ENCODE peak calls at places on chromosomes 6 and 20, in six cellular contexts. R is K562, F is tibial nerve, K is suprapubic skin, T is stomach, V is A549. B is an unnamed sample.
A peak's percentile ranks its signal among the peaks of the same experiment; 100 is the strongest.

GRCh38 chr6:152240983-152241766 is 396.0 kb downstream of the SYNE1 start:
- DNase-seq in K (no peak), F (no peak), V (no peak), T (no peak), R (no peak), B (no peak)

GRCh38 chr20:23776067-23776771 is 25.5 kb upstream of the CST1 start:
- DNase-seq in F (no peak), R (no peak), T (no peak), V (no peak), K (no peak), B (no peak)

GRCh38 chr6:63637865-63638445 is 2.4 kb downstream of the PHF3 start:
- DNase-seq in R (no peak), F (no peak), T (no peak), V (no peak), K (no peak), B (no peak)

GRCh38 chr6:35396991-35397390 is 54.6 kb downstream of the PPARD start:
- DNase-seq in V (no peak), F (no peak), K (no peak), T (peak; percentile 68), R (no peak), B (no peak)

GRCh38 chr6:83518946-83519489 is 6.7 kb downstream of the PRSS35 start:
- DNase-seq in V (no peak), T (no peak), F (no peak), R (no peak), K (no peak), B (no peak)

GRCh38 chr6:88629838-88630462 is 333.5 kb downstream of the RNGTT start:
- DNase-seq in F (no peak), V (no peak), R (no peak), T (no peak), K (no peak), B (no peak)

GRCh38 chr6:53671111-53671510 is 5.6 kb upstream of the KLHL31 start:
- DNase-seq in T (no peak), V (no peak), R (no peak), K (no peak), F (no peak), B (no peak)

GRCh38 chr6:165770430-165771082 is 107.5 kb upstream of the PDE10A start:
- DNase-seq in K (no peak), R (no peak), T (no peak), V (no peak), F (no peak), B (no peak)

GRCh38 chr6:165109011-165109410 is 200.4 kb downstream of the C6orf118 start:
- DNase-seq in R (no peak), K (no peak), V (no peak), T (no peak), F (no peak), B (no peak)

GRCh38 chr6:40353197-40353966 is 233.8 kb downstream of the LRFN2 start:
- DNase-seq in R (no peak), F (no peak), V (no peak), K (peak; percentile 33), T (no peak), B (no peak)

GRCh38 chr20:44609006-44609510 is 26.7 kb downstream of the PKIG start:
- DNase-seq in V (no peak), F (no peak), K (no peak), T (no peak), R (no peak), B (no peak)

GRCh38 chr20:24682496-24683090 is 213.2 kb downstream of the SYNDIG1 start:
- DNase-seq in V (no peak), R (no peak), K (peak; percentile 40), T (no peak), F (no peak), B (no peak)

GRCh38 chr6:106808758-106809157 is 165.8 kb downstream of the CD24 start:
- DNase-seq in K (no peak), R (no peak), F (no peak), T (no peak), V (no peak), B (no peak)

GRCh38 chr6:51542466-51542865 is 544.9 kb downstream of the PKHD1 start:
- DNase-seq in F (no peak), R (no peak), V (no peak), T (no peak), K (no peak), B (no peak)

GRCh38 chr20:8932192-8933150 is 136.4 kb upstream of the PLCB4 start:
- DNase-seq in K (no peak), R (no peak), F (no peak), V (peak; percentile 15), T (no peak), B (no peak)

GRCh38 chr6:167396659-167397490 is 72.0 kb downstream of the TTLL2 start:
- DNase-seq in K (no peak), F (no peak), R (no peak), T (no peak), V (no peak), B (no peak)
- TF ChIP-seq EP300 in K (no peak), F (no peak), R (no peak), T (no peak), V (no peak), B (no peak)

GRCh38 chr20:4261333-4262284 is 246.3 kb upstream of the RNF24 start:
- DNase-seq in V (no peak), T (no peak), R (no peak), F (no peak), K (no peak), B (no peak)
- TF ChIP-seq CTCF in V (no peak), T (no peak), R (no peak), F (no peak), K (no peak), B (no peak)

GRCh38 chr6:81773887-81774286 is 21.4 kb upstream of the TENT5A start:
- DNase-seq in R (no peak), V (no peak), K (no peak), T (no peak), F (no peak), B (no peak)

GRCh38 chr6:81774542-81774941 is 22.1 kb upstream of the TENT5A start:
- DNase-seq in V (no peak), F (no peak), T (no peak), K (no peak), R (no peak), B (no peak)

GRCh38 chr6:81769834-81770233 is 17.4 kb upstream of the TENT5A start:
- DNase-seq in V (no peak), R (no peak), T (no peak), K (no peak), F (no peak), B (no peak)

GRCh38 chr6:81770395-81770794 is 17.9 kb upstream of the TENT5A start:
- DNase-seq in T (no peak), F (no peak), R (no peak), K (no peak), V (no peak), B (no peak)

GRCh38 chr6:81772741-81773140 is 20.3 kb upstream of the TENT5A start:
- DNase-seq in K (no peak), F (no peak), R (no peak), T (no peak), V (no peak), B (no peak)
- TF ChIP-seq EP300 in K (no peak), F (no peak), R (no peak), T (no peak), V (no peak), B (no peak)

GRCh38 chr20:63119451-63120285 is 96.3 kb downstream of the YTHDF1 start:
- DNase-seq in F (no peak), K (no peak), T (no peak), V (no peak), R (no peak), B (no peak)
- TF ChIP-seq CTCF in F (no peak), K (no peak), T (no peak), V (no peak), R (no peak), B (no peak)

DNA sequence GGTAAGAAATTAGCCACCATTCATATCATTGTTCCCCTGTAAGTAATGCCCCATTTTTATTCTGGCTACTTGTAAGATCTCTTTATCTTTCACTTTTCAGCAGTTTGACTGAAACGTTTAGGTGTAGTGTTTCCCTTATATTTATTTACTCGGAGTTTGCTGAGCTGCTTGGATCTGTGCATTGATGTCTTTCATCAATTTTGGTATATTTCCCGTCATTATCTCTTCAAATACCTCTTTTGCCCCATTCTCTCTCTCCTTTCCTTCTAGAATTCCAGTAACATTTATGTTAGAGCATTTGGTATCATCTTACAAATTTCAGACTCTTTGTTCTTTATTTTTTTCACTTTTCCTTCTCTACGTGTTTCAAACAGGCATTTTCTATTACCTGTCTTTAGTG is 9.2 kb upstream of the SLC13A3 start:
- DNase-seq in T (no peak), V (no peak), K (no peak), F (no peak), R (no peak), B (no peak)
- TF ChIP-seq EP300 in T (no peak), V (no peak), K (no peak), F (no peak), R (no peak), B (no peak)

GRCh38 chr6:87330961-87331360 is 1.9 kb upstream of the GJB7 start:
- DNase-seq in R (no peak), V (no peak), K (no peak), T (no peak), F (no peak), B (no peak)
- TF ChIP-seq CTCF in R (no peak), V (no peak), K (no peak), T (no peak), F (no peak), B (no peak)

GRCh38 chr6:30719791-30720737 is at the start of gene TUBB:
- DNase-seq in R (peak; percentile 83), F (peak; percentile 92), T (peak; percentile 98), K (peak; percentile 97), V (peak; percentile 78), B (peak; percentile 96)

GRCh38 chr6:30719356-30719755 is 796 bp upstream of the TUBB start:
- DNase-seq in T (no peak), R (no peak), V (no peak), K (no peak), F (no peak), B (no peak)

GRCh38 chr6:30716879-30717128 is 277 bp downstream of the MDC1 start:
- DNase-seq in K (no peak), R (no peak), F (no peak), V (no peak), T (no peak), B (no peak)

GRCh38 chr6:30714263-30714662 is 2.8 kb downstream of the MDC1 start:
- DNase-seq in R (no peak), T (no peak), V (no peak), F (no peak), K (no peak), B (no peak)

DNA sequence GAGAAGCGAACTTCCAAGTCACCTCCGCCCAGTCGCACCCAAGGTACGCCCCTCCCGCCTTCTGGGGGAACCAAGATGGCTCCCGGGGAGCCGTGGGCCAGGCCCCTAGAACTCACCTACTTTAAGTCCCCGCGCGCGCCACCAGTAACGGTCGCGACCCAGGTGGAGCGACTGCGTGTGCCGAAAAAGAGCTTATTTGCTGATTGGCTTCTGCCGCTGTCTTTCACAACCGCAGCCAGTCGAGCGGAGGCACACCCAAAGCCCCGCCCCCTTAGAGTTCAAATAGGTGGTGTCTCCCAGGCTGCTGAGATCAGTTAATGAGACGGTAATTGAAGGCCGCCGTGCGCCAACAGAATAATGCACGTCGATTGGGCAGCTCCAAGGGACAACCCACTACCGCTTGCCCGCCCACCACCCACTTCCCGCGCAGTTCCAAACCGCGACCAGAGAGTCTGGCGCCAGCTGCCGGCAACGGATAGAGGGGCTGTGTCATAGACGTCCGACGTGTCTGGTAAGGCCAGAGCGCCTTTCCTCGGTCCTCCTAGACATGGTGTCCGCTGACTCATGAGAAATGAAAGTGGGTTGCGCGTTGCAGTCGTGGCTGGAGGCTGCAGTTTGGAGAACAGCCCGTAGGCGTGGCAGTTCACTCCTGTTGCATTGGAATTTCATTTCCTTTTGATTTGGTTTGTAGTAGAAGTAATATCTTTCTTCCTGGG is at the start of gene MDC1:
- DNase-seq in F (peak; percentile 98), T (peak; percentile 99), R (peak; percentile 96), K (peak; percentile 100), V (peak; percentile 84), B (peak; percentile 99)
- TF ChIP-seq EP300 in F (peak; percentile 99), T (no peak), R (peak; percentile 84), K (no peak), V (no peak), B (peak; percentile 78)

B was measured in ovary.